ENCODE peak calls at places on chromosomes 5 and 9, in six cellular contexts. G, O, S, H, Y and N are unnamed samples.
A peak's percentile ranks its signal among the peaks of the same experiment; 100 is the strongest.

GRCh38 chr9:6852243-6852963 is 94.6 kb downstream of the KDM4C start:
- DNase-seq in G (no peak), O (no peak), S (no peak), H (no peak), Y (no peak), N (no peak)

GRCh38 chr9:37650873-37651768 is at the start of gene FRMPD1:
- DNase-seq in G (peak; percentile 27), O (peak; percentile 65), S (peak; percentile 78), H (peak; percentile 89), Y (peak; percentile 68), N (peak; percentile 54)

GRCh38 chr9:73813546-73813945 is 661.9 kb downstream of the ANXA1 start:
- DNase-seq in G (no peak), O (no peak), S (no peak), H (no peak), Y (no peak), N (no peak)

GRCh38 chr5:151703227-151703626 is 16.5 kb upstream of the SPARC start:
- DNase-seq in G (no peak), O (no peak), S (no peak), H (no peak), Y (no peak), N (no peak)

GRCh38 chr9:131579789-131580211 is 34.5 kb downstream of the PRRT1B start:
- DNase-seq in G (no peak), O (no peak), S (no peak), H (no peak), Y (no peak), N (no peak)

GRCh38 chr9:135602789-135603481 is 36.4 kb downstream of the GLT6D1 start:
- DNase-seq in G (peak; percentile 13), O (peak; percentile 70), S (peak; percentile 55), H (peak; percentile 84), Y (peak; percentile 19), N (peak; percentile 43)

GRCh38 chr5:62268792-62269191 is 37.2 kb upstream of the KIF2A start:
- DNase-seq in G (no peak), O (no peak), S (no peak), H (no peak), Y (no peak), N (peak; percentile 13)

GRCh38 chr5:1887400-1888360 is 5.0 kb upstream of the IRX4 start:
- DNase-seq in G (no peak), O (no peak), S (peak; percentile 30), H (no peak), Y (no peak), N (no peak)

GRCh38 chr5:79827159-79827562 is 137.5 kb downstream of the CMYA5 start:
- DNase-seq in G (no peak), O (no peak), S (no peak), H (no peak), Y (no peak), N (no peak)

GRCh38 chr9:136656339-136656738 is 6.4 kb upstream of the EGFL7 start:
- DNase-seq in G (no peak), O (no peak), S (no peak), H (peak; percentile 80), Y (no peak), N (no peak)

GRCh38 chr5:175246242-175246891 is 197.6 kb downstream of the DRD1 start:
- DNase-seq in G (no peak), O (no peak), S (no peak), H (no peak), Y (peak; percentile 3), N (peak; percentile 11)

GRCh38 chr9:35611230-35611797 is 6.3 kb downstream of the TESK1 start:
- DNase-seq in G (no peak), O (peak; percentile 68), S (no peak), H (no peak), Y (peak; percentile 47), N (peak; percentile 73)

GRCh38 chr5:85278193-85278592 is 893.5 kb upstream of the EDIL3 start:
- DNase-seq in G (no peak), O (no peak), S (no peak), H (no peak), Y (no peak), N (no peak)

GRCh38 chr9:91954841-91955471 is 4.9 kb upstream of the ROR2 start:
- DNase-seq in G (no peak), O (no peak), S (no peak), H (no peak), Y (peak; percentile 66), N (peak; percentile 72)

GRCh38 chr9:132068604-132069003 is 11.1 kb downstream of the MED27 start:
- DNase-seq in G (no peak), O (no peak), S (no peak), H (no peak), Y (no peak), N (no peak)

GRCh38 chr9:136590788-136591187 is 44.9 kb upstream of the NOTCH1 start:
- DNase-seq in G (no peak), O (no peak), S (no peak), H (no peak), Y (no peak), N (no peak)

GRCh38 chr5:32604800-32605765 is 19.7 kb downstream of the SUB1 start:
- DNase-seq in G (no peak), O (no peak), S (no peak), H (no peak), Y (no peak), N (no peak)

GRCh38 chr5:102959055-102959454 is 160.9 kb downstream of the GIN1 start:
- DNase-seq in G (no peak), O (no peak), S (no peak), H (no peak), Y (no peak), N (no peak)

GRCh38 chr9:136628287-136628686 is 34.4 kb upstream of the EGFL7 start:
- DNase-seq in G (no peak), O (no peak), S (peak; percentile 38), H (no peak), Y (no peak), N (no peak)

GRCh38 chr9:110282767-110283136 is 26.4 kb upstream of the TXN start:
- DNase-seq in G (no peak), O (no peak), S (no peak), H (no peak), Y (no peak), N (no peak)

GRCh38 chr9:17810728-17811634 is 232.1 kb downstream of the SH3GL2 start:
- DNase-seq in G (peak; percentile 6), O (no peak), S (no peak), H (no peak), Y (peak; percentile 52), N (peak; percentile 73)

GRCh38 chr9:137044042-137044441 is 1.9 kb downstream of the NPDC1 start:
- DNase-seq in G (no peak), O (no peak), S (no peak), H (no peak), Y (no peak), N (no peak)

GRCh38 chr5:112294126-112294525 is 125.0 kb downstream of the EPB41L4A start:
- DNase-seq in G (no peak), O (no peak), S (no peak), H (no peak), Y (peak; percentile 16), N (no peak)

GRCh38 chr9:94853887-94854286 is 127.4 kb downstream of the AOPEP start:
- DNase-seq in G (no peak), O (no peak), S (no peak), H (no peak), Y (no peak), N (no peak)

GRCh38 chr9:114867327-114867726 is 61.5 kb upstream of the TNFSF15 start:
- DNase-seq in G (no peak), O (no peak), S (no peak), H (no peak), Y (no peak), N (no peak)

DNA sequence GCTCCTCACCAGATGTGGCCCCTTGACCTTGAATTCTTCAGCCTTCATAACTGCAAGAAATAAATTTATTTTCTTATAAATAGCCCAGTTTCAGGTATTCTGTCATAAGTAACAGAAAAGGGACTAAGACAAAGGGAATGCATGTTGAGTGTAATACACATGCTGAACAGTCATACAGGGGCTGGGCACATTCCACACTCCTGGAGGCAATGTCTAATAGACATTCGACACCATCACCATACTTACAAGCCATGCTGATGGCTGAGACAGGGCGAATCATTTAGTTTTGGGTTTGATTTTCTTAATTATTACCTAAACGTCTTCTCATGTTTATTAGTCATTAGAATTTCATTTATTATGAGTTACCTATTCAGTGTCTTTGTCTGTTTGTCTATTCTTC is 68.5 kb downstream of the TENT4A start:
- DNase-seq in G (no peak), O (no peak), S (no peak), H (no peak), Y (no peak), N (no peak)
- H3K4me3 ChIP-seq in G (no peak overlapping the region), O (no peak overlapping the region), S (no peak overlapping the region), H (no peak overlapping the region), Y (no peak overlapping the region), N (no peak overlapping the region)

GRCh38 chr5:159053708-159054107 is 46.0 kb downstream of the EBF1 start:
- DNase-seq in G (no peak), O (no peak), S (no peak), H (no peak), Y (no peak), N (no peak)

GRCh38 chr5:159053216-159053615 is 46.5 kb downstream of the EBF1 start:
- DNase-seq in G (no peak), O (no peak), S (no peak), H (no peak), Y (no peak), N (no peak)

GRCh38 chr5:159051431-159052281 is 48.1 kb downstream of the EBF1 start:
- DNase-seq in G (peak; percentile 21), O (no peak), S (peak; percentile 57), H (peak; percentile 90), Y (peak; percentile 39), N (peak; percentile 62)

GRCh38 chr5:159050408-159051091 is 49.2 kb downstream of the EBF1 start:
- DNase-seq in G (no peak), O (no peak), S (no peak), H (peak; percentile 82), Y (no peak), N (peak; percentile 72)

GRCh38 chr5:159052282-159053011 is 47.3 kb downstream of the EBF1 start:
- DNase-seq in G (no peak), O (no peak), S (no peak), H (no peak), Y (no peak), N (no peak)
- H3K4me3 ChIP-seq in G (no peak overlapping the region), O (no peak overlapping the region), S (no peak overlapping the region), H (no peak overlapping the region), Y (no peak overlapping the region), N (no peak overlapping the region)

GRCh38 chr9:98451576-98451975 is 196.1 kb upstream of the TBC1D2 start:
- DNase-seq in G (no peak), O (no peak), S (no peak), H (no peak), Y (no peak), N (no peak)
- H3K4me3 ChIP-seq in G (no peak overlapping the region), O (no peak overlapping the region), S (no peak overlapping the region), H (no peak overlapping the region), Y (no peak overlapping the region), N (no peak overlapping the region)

GRCh38 chr5:177474845-177475562 is 1.6 kb upstream of the DBN1 start:
- DNase-seq in G (no peak), O (no peak), S (no peak), H (no peak), Y (no peak), N (no peak)

GRCh38 chr5:177472460-177473441 is 683 bp downstream of the DBN1 start:
- DNase-seq in G (no peak), O (peak; percentile 82), S (no peak), H (no peak), Y (peak; percentile 56), N (peak; percentile 81)

GRCh38 chr5:177473461-177473991 is at the start of gene DBN1:
- DNase-seq in G (no peak), O (no peak), S (no peak), H (no peak), Y (peak; percentile 67), N (peak; percentile 62)

GRCh38 chr5:177475563-177476427 is 2.4 kb upstream of the DBN1 start:
- DNase-seq in G (no peak), O (no peak), S (no peak), H (no peak), Y (no peak), N (no peak)

GRCh38 chr5:177474094-177474493 is 660 bp upstream of the DBN1 start:
- DNase-seq in G (no peak), O (no peak), S (no peak), H (no peak), Y (no peak), N (no peak)
- H3K4me3 ChIP-seq in G (no peak overlapping the region), O (no peak overlapping the region), S (no peak overlapping the region), H (no peak overlapping the region), Y (no peak overlapping the region), N (no peak overlapping the region)